ENCODE peak calls at places on chromosome 16, in eight cellular contexts. One of them, this sample, is unnamed.

GRCh38 chr16:79911660-79912059 is 311.1 kb upstream of the MAF start:
- DNase-seq in heart left ventricle: no peak
- DNase-seq in brain microvascular endothelial cell: no peak
- DNase-seq in bronchial epithelial cell: no peak
- DNase-seq in GM12865: no peak
- DNase-seq in thyroid gland: no peak
- DNase-seq in fibroblast of pulmonary artery: no peak
- DNase-seq in right atrium auricular region: no peak
- DNase-seq in this sample: no peak

GRCh38 chr16:14464192-14464591 is 165.9 kb downstream of the PARN start:
- DNase-seq in brain microvascular endothelial cell: no peak
- DNase-seq in GM12865: no peak
- DNase-seq in right atrium auricular region: no peak
- DNase-seq in fibroblast of pulmonary artery: no peak
- DNase-seq in thyroid gland: no peak
- DNase-seq in heart left ventricle: no peak
- DNase-seq in bronchial epithelial cell: no peak
- DNase-seq in this sample: no peak

GRCh38 chr16:4795181-4795827 is at the start of gene SMIM22:
- DNase-seq in fibroblast of pulmonary artery: no peak
- DNase-seq in thyroid gland: no peak
- DNase-seq in brain microvascular endothelial cell: no peak
- DNase-seq in right atrium auricular region: no peak
- DNase-seq in bronchial epithelial cell: no peak
- DNase-seq in GM12865: no peak
- DNase-seq in heart left ventricle: no peak
- DNase-seq in this sample: no peak

GRCh38 chr16:67514382-67514828 is 14.2 kb upstream of the RIPOR1 start:
- DNase-seq in GM12865: peak; percentile 94
- DNase-seq in fibroblast of pulmonary artery: peak; percentile 93
- DNase-seq in thyroid gland: peak; percentile 79
- DNase-seq in right atrium auricular region: peak; percentile 89
- DNase-seq in heart left ventricle: peak; percentile 77
- DNase-seq in brain microvascular endothelial cell: peak; percentile 83
- DNase-seq in bronchial epithelial cell: peak; percentile 77
- DNase-seq in this sample: peak; percentile 89

GRCh38 chr16:66146689-66147330 is 219.7 kb upstream of the CDH5 start:
- DNase-seq in bronchial epithelial cell: no peak
- DNase-seq in GM12865: no peak
- DNase-seq in brain microvascular endothelial cell: no peak
- DNase-seq in right atrium auricular region: no peak
- DNase-seq in heart left ventricle: no peak
- DNase-seq in fibroblast of pulmonary artery: no peak
- DNase-seq in thyroid gland: no peak
- DNase-seq in this sample: no peak

GRCh38 chr16:52469091-52469490 is 77.9 kb downstream of the TOX3 start:
- DNase-seq in right atrium auricular region: no peak
- DNase-seq in GM12865: no peak
- DNase-seq in heart left ventricle: no peak
- DNase-seq in bronchial epithelial cell: no peak
- DNase-seq in thyroid gland: no peak
- DNase-seq in fibroblast of pulmonary artery: no peak
- DNase-seq in brain microvascular endothelial cell: no peak
- DNase-seq in this sample: no peak

GRCh38 chr16:85090166-85090565 is 22.1 kb downstream of the CIBAR2 start:
- DNase-seq in thyroid gland: peak; percentile 67
- DNase-seq in fibroblast of pulmonary artery: peak; percentile 34
- DNase-seq in GM12865: no peak
- DNase-seq in heart left ventricle: no peak
- DNase-seq in bronchial epithelial cell: peak; percentile 58
- DNase-seq in right atrium auricular region: no peak
- DNase-seq in brain microvascular endothelial cell: peak; percentile 12
- DNase-seq in this sample: peak; percentile 67

GRCh38 chr16:83705856-83706255 is 101.9 kb upstream of the HSBP1 start:
- DNase-seq in GM12865: no peak
- DNase-seq in thyroid gland: no peak
- DNase-seq in bronchial epithelial cell: no peak
- DNase-seq in fibroblast of pulmonary artery: no peak
- DNase-seq in heart left ventricle: no peak
- DNase-seq in brain microvascular endothelial cell: peak; percentile 77
- DNase-seq in right atrium auricular region: no peak
- DNase-seq in this sample: no peak

GRCh38 chr16:4839942-4840341 is 7.1 kb downstream of the GLYR1 start:
- DNase-seq in thyroid gland: no peak
- DNase-seq in bronchial epithelial cell: peak; percentile 20
- DNase-seq in GM12865: no peak
- DNase-seq in right atrium auricular region: no peak
- DNase-seq in brain microvascular endothelial cell: no peak
- DNase-seq in heart left ventricle: no peak
- DNase-seq in fibroblast of pulmonary artery: no peak
- DNase-seq in this sample: peak; percentile 29

GRCh38 chr16:31476305-31477219 is 4.6 kb downstream of the TGFB1I1 start:
- DNase-seq in bronchial epithelial cell: no peak
- DNase-seq in brain microvascular endothelial cell: no peak
- DNase-seq in GM12865: peak; percentile 75
- DNase-seq in thyroid gland: peak; percentile 94
- DNase-seq in right atrium auricular region: no peak
- DNase-seq in fibroblast of pulmonary artery: no peak
- DNase-seq in heart left ventricle: peak; percentile 63
- DNase-seq in this sample: no peak

GRCh38 chr16:85681255-85681654 is 7.5 kb downstream of the GINS2 start:
- DNase-seq in GM12865: no peak
- DNase-seq in bronchial epithelial cell: no peak
- DNase-seq in brain microvascular endothelial cell: no peak
- DNase-seq in heart left ventricle: no peak
- DNase-seq in fibroblast of pulmonary artery: no peak
- DNase-seq in right atrium auricular region: no peak
- DNase-seq in thyroid gland: peak; percentile 79
- DNase-seq in this sample: no peak

GRCh38 chr16:83031524-83031923 is 404.8 kb downstream of the CDH13 start:
- DNase-seq in brain microvascular endothelial cell: peak; percentile 58
- DNase-seq in heart left ventricle: no peak
- DNase-seq in fibroblast of pulmonary artery: no peak
- DNase-seq in GM12865: no peak
- DNase-seq in right atrium auricular region: no peak
- DNase-seq in bronchial epithelial cell: peak; percentile 13
- DNase-seq in thyroid gland: peak; percentile 3
- DNase-seq in this sample: no peak

GRCh38 chr16:85699628-85700027 is 10.9 kb upstream of the GINS2 start:
- DNase-seq in bronchial epithelial cell: peak; percentile 79
- DNase-seq in thyroid gland: no peak
- DNase-seq in heart left ventricle: no peak
- DNase-seq in right atrium auricular region: peak; percentile 62
- DNase-seq in GM12865: no peak
- DNase-seq in brain microvascular endothelial cell: peak; percentile 69
- DNase-seq in fibroblast of pulmonary artery: peak; percentile 37
- DNase-seq in this sample: peak; percentile 65

DNA sequence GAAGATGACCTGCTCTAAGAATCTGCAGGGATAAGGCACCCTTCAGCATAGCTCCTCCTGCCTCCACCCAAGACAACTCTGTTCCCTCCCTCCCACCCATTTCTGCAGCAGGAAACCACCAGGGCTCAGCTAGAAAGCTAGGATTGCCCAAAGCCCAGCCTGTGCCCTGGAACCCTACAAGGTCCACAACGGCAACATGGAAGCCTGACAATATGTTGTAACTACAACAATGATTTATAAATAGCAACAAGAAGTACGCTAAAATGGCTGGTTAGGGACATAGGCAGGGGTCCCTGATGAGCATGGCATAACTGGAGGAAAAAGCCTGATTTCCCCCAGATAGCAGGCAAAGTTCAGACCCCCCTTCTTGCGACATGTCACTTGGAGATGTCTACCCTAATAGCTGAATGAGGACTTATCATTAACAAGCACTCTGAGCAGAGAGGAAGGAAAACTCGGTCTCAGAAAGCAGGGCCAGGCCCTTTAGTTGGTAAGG is 6.5 kb downstream of the ST3GAL2 start:
- DNase-seq in heart left ventricle: no peak
- DNase-seq in thyroid gland: no peak
- DNase-seq in bronchial epithelial cell: no peak
- DNase-seq in GM12865: no peak
- DNase-seq in brain microvascular endothelial cell: no peak
- DNase-seq in fibroblast of pulmonary artery: peak; percentile 49
- DNase-seq in right atrium auricular region: no peak
- DNase-seq in this sample: no peak
- H3K4me3 ChIP-seq in heart left ventricle: peak overlapping the region; percentile 7
- H3K4me3 ChIP-seq in thyroid gland: no peak overlapping the region
- H3K4me3 ChIP-seq in bronchial epithelial cell: no peak overlapping the region
- H3K4me3 ChIP-seq in GM12865: peak overlapping the region; percentile 36
- H3K4me3 ChIP-seq in brain microvascular endothelial cell: no peak overlapping the region
- H3K4me3 ChIP-seq in fibroblast of pulmonary artery: peak overlapping the region; percentile 7
- H3K4me3 ChIP-seq in right atrium auricular region: no peak overlapping the region
- H3K4me3 ChIP-seq in this sample: no peak overlapping the region

GRCh38 chr16:9827062-9827752 is 355.0 kb downstream of the GRIN2A start:
- DNase-seq in right atrium auricular region: no peak
- DNase-seq in brain microvascular endothelial cell: no peak
- DNase-seq in GM12865: no peak
- DNase-seq in heart left ventricle: no peak
- DNase-seq in thyroid gland: no peak
- DNase-seq in bronchial epithelial cell: no peak
- DNase-seq in fibroblast of pulmonary artery: no peak
- DNase-seq in this sample: no peak
- TF ChIP-seq CTCF in right atrium auricular region: no peak
- TF ChIP-seq CTCF in brain microvascular endothelial cell: no peak
- TF ChIP-seq CTCF in GM12865: no peak
- TF ChIP-seq CTCF in heart left ventricle: no peak
- TF ChIP-seq CTCF in thyroid gland: no peak
- TF ChIP-seq CTCF in bronchial epithelial cell: no peak
- TF ChIP-seq CTCF in fibroblast of pulmonary artery: no peak
- TF ChIP-seq CTCF in this sample: no peak

GRCh38 chr16:20875358-20875656 is 24.9 kb downstream of the DCUN1D3 start:
- DNase-seq in bronchial epithelial cell: no peak
- DNase-seq in fibroblast of pulmonary artery: no peak
- DNase-seq in heart left ventricle: no peak
- DNase-seq in thyroid gland: no peak
- DNase-seq in GM12865: peak; percentile 57
- DNase-seq in brain microvascular endothelial cell: no peak
- DNase-seq in right atrium auricular region: no peak
- DNase-seq in this sample: no peak
- H3K4me3 ChIP-seq in bronchial epithelial cell: no peak overlapping the region
- H3K4me3 ChIP-seq in fibroblast of pulmonary artery: no peak overlapping the region
- H3K4me3 ChIP-seq in heart left ventricle: no peak overlapping the region
- H3K4me3 ChIP-seq in thyroid gland: no peak overlapping the region
- H3K4me3 ChIP-seq in GM12865: peak overlapping the region; percentile 26
- H3K4me3 ChIP-seq in brain microvascular endothelial cell: no peak overlapping the region
- H3K4me3 ChIP-seq in right atrium auricular region: no peak overlapping the region
- H3K4me3 ChIP-seq in this sample: no peak overlapping the region

GRCh38 chr16:1494129-1494640 is 1.0 kb downstream of the TELO2 start:
- DNase-seq in fibroblast of pulmonary artery: peak; percentile 86
- DNase-seq in bronchial epithelial cell: peak; percentile 34
- DNase-seq in heart left ventricle: peak; percentile 67
- DNase-seq in thyroid gland: peak; percentile 27
- DNase-seq in GM12865: peak; percentile 42
- DNase-seq in brain microvascular endothelial cell: peak; percentile 66
- DNase-seq in right atrium auricular region: peak; percentile 66
- DNase-seq in this sample: peak; percentile 76
- TF ChIP-seq CTCF in fibroblast of pulmonary artery: peak; percentile 83
- TF ChIP-seq CTCF in bronchial epithelial cell: peak; percentile 66
- TF ChIP-seq CTCF in heart left ventricle: peak; percentile 61
- TF ChIP-seq CTCF in thyroid gland: peak; percentile 11
- TF ChIP-seq CTCF in GM12865: peak; percentile 3
- TF ChIP-seq CTCF in brain microvascular endothelial cell: peak; percentile 84
- TF ChIP-seq CTCF in right atrium auricular region: no peak
- TF ChIP-seq CTCF in this sample: peak; percentile 63

GRCh38 chr16:2778692-2778958 is 1.5 kb upstream of the ELOB start:
- DNase-seq in fibroblast of pulmonary artery: no peak
- DNase-seq in heart left ventricle: no peak
- DNase-seq in brain microvascular endothelial cell: no peak
- DNase-seq in GM12865: no peak
- DNase-seq in bronchial epithelial cell: no peak
- DNase-seq in thyroid gland: no peak
- DNase-seq in right atrium auricular region: no peak
- DNase-seq in this sample: no peak
- H3K4me3 ChIP-seq in fibroblast of pulmonary artery: no peak overlapping the region
- H3K4me3 ChIP-seq in heart left ventricle: peak overlapping the region; percentile 100
- H3K4me3 ChIP-seq in brain microvascular endothelial cell: no peak overlapping the region
- H3K4me3 ChIP-seq in GM12865: peak overlapping the region; percentile 90
- H3K4me3 ChIP-seq in bronchial epithelial cell: no peak overlapping the region
- H3K4me3 ChIP-seq in thyroid gland: no peak overlapping the region
- H3K4me3 ChIP-seq in right atrium auricular region: no peak overlapping the region
- H3K4me3 ChIP-seq in this sample: peak overlapping the region; percentile 94

GRCh38 chr16:57801098-57801855 is 1.0 kb downstream of the KIFC3 start:
- DNase-seq in GM12865: no peak
- DNase-seq in thyroid gland: peak; percentile 37
- DNase-seq in fibroblast of pulmonary artery: peak; percentile 69
- DNase-seq in bronchial epithelial cell: peak; percentile 62
- DNase-seq in brain microvascular endothelial cell: peak; percentile 66
- DNase-seq in heart left ventricle: no peak
- DNase-seq in right atrium auricular region: no peak
- DNase-seq in this sample: peak; percentile 61

GRCh38 chr16:57800213-57801097 is 1.8 kb downstream of the KIFC3 start:
- DNase-seq in bronchial epithelial cell: no peak
- DNase-seq in thyroid gland: no peak
- DNase-seq in GM12865: no peak
- DNase-seq in right atrium auricular region: no peak
- DNase-seq in heart left ventricle: no peak
- DNase-seq in brain microvascular endothelial cell: no peak
- DNase-seq in fibroblast of pulmonary artery: no peak
- DNase-seq in this sample: no peak

GRCh38 chr16:57803413-57803990 is 1.2 kb upstream of the KIFC3 start:
- DNase-seq in GM12865: no peak
- DNase-seq in thyroid gland: no peak
- DNase-seq in right atrium auricular region: no peak
- DNase-seq in fibroblast of pulmonary artery: peak; percentile 50
- DNase-seq in heart left ventricle: peak; percentile 73
- DNase-seq in brain microvascular endothelial cell: no peak
- DNase-seq in bronchial epithelial cell: no peak
- DNase-seq in this sample: no peak

GRCh38 chr16:57802635-57803412 is 533 bp upstream of the KIFC3 start:
- DNase-seq in right atrium auricular region: no peak
- DNase-seq in fibroblast of pulmonary artery: peak; percentile 46
- DNase-seq in heart left ventricle: no peak
- DNase-seq in thyroid gland: peak; percentile 57
- DNase-seq in bronchial epithelial cell: no peak
- DNase-seq in GM12865: no peak
- DNase-seq in brain microvascular endothelial cell: no peak
- DNase-seq in this sample: peak; percentile 64

GRCh38 chr16:57801856-57802634 is at the start of gene KIFC3:
- DNase-seq in GM12865: peak; percentile 43
- DNase-seq in thyroid gland: peak; percentile 81
- DNase-seq in heart left ventricle: peak; percentile 92
- DNase-seq in brain microvascular endothelial cell: peak; percentile 79
- DNase-seq in fibroblast of pulmonary artery: peak; percentile 77
- DNase-seq in bronchial epithelial cell: no peak
- DNase-seq in right atrium auricular region: peak; percentile 89
- DNase-seq in this sample: peak; percentile 69
- TF ChIP-seq CTCF in GM12865: no peak
- TF ChIP-seq CTCF in thyroid gland: peak; percentile 38
- TF ChIP-seq CTCF in heart left ventricle: peak; percentile 37
- TF ChIP-seq CTCF in brain microvascular endothelial cell: peak; percentile 1
- TF ChIP-seq CTCF in fibroblast of pulmonary artery: no peak
- TF ChIP-seq CTCF in bronchial epithelial cell: no peak
- TF ChIP-seq CTCF in right atrium auricular region: peak; percentile 26
- TF ChIP-seq CTCF in this sample: no peak

DNA sequence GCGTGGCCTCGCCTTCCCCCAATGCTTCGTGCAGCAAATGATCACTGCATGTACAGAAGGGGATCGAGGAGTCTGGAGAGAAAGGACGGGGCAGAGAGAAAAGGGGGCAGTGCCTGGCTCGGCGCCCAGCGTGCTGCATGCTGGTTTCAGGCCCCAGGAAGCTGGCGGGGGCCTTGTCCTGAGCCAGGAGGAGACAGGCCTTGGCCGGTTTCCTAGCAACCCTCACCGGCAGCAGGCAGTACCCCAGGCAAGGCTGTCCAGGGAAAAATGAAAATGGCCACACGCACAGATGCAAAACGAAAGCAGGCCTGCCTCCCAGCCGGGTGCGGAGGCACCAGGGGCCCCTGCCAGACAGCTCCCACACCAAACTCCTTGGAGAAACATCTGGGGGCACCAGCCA is 126.3 kb downstream of the ZFHX3 start:
- DNase-seq in bronchial epithelial cell: no peak
- DNase-seq in GM12865: no peak
- DNase-seq in brain microvascular endothelial cell: peak; percentile 72
- DNase-seq in right atrium auricular region: no peak
- DNase-seq in heart left ventricle: peak; percentile 29
- DNase-seq in thyroid gland: no peak
- DNase-seq in fibroblast of pulmonary artery: peak; percentile 71
- DNase-seq in this sample: no peak
- H3K4me3 ChIP-seq in bronchial epithelial cell: no peak overlapping the region
- H3K4me3 ChIP-seq in GM12865: no peak overlapping the region
- H3K4me3 ChIP-seq in brain microvascular endothelial cell: peak overlapping the region; percentile 37
- H3K4me3 ChIP-seq in right atrium auricular region: no peak overlapping the region
- H3K4me3 ChIP-seq in heart left ventricle: no peak overlapping the region
- H3K4me3 ChIP-seq in thyroid gland: no peak overlapping the region
- H3K4me3 ChIP-seq in fibroblast of pulmonary artery: peak overlapping the region; percentile 34
- H3K4me3 ChIP-seq in this sample: no peak overlapping the region

This sample was measured in epithelial cell of esophagus.